ENCODE peak calls at places on chromosomes 6 and 20, in four cellular contexts. One of them, this sample, is unnamed.

GRCh38 chr20:34364013-34364382 is 925 bp downstream of the ITCH start:
- DNase-seq in kidney glomerular epithelial cell: peak
- DNase-seq in pancreas: peak
- DNase-seq in M059J: peak
- DNase-seq in this sample: no peak

GRCh38 chr6:136076496-136076895 is 173.6 kb downstream of the MTFR2 start:
- DNase-seq in kidney glomerular epithelial cell: no peak
- DNase-seq in pancreas: no peak
- DNase-seq in M059J: no peak
- DNase-seq in this sample: no peak

GRCh38 chr20:63129991-63130653 is 85.8 kb downstream of the YTHDF1 start:
- DNase-seq in kidney glomerular epithelial cell: no peak
- DNase-seq in pancreas: no peak
- DNase-seq in M059J: no peak
- DNase-seq in this sample: no peak

GRCh38 chr6:105851181-105851580 is 235.0 kb upstream of the PRDM1 start:
- DNase-seq in kidney glomerular epithelial cell: no peak
- DNase-seq in pancreas: no peak
- DNase-seq in M059J: no peak
- DNase-seq in this sample: no peak

GRCh38 chr6:51398064-51398740 is 579.5 kb downstream of the TFAP2B start:
- DNase-seq in kidney glomerular epithelial cell: no peak
- DNase-seq in pancreas: no peak
- DNase-seq in M059J: peak
- DNase-seq in this sample: no peak

GRCh38 chr20:16922834-16923233 is 174.7 kb downstream of the OTOR start:
- DNase-seq in kidney glomerular epithelial cell: peak
- DNase-seq in pancreas: no peak
- DNase-seq in M059J: peak
- DNase-seq in this sample: no peak

GRCh38 chr6:143233563-143234285 is 173.0 kb downstream of the AIG1 start:
- DNase-seq in kidney glomerular epithelial cell: no peak
- DNase-seq in pancreas: no peak
- DNase-seq in M059J: no peak
- DNase-seq in this sample: no peak

GRCh38 chr6:5584072-5584471 is 322.8 kb downstream of the FARS2 start:
- DNase-seq in kidney glomerular epithelial cell: peak
- DNase-seq in pancreas: no peak
- DNase-seq in M059J: peak
- DNase-seq in this sample: no peak

GRCh38 chr20:35773154-35773751 is 1.4 kb downstream of the PHF20 start:
- DNase-seq in kidney glomerular epithelial cell: no peak
- DNase-seq in pancreas: no peak
- DNase-seq in M059J: no peak
- DNase-seq in this sample: no peak

GRCh38 chr6:125924169-125924568 is 32.4 kb upstream of the HINT3 start:
- DNase-seq in kidney glomerular epithelial cell: no peak
- DNase-seq in pancreas: no peak
- DNase-seq in M059J: peak
- DNase-seq in this sample: no peak

GRCh38 chr6:68743099-68743498 is 108.0 kb downstream of the ADGRB3 start:
- DNase-seq in kidney glomerular epithelial cell: no peak
- DNase-seq in pancreas: no peak
- DNase-seq in M059J: no peak
- DNase-seq in this sample: no peak

GRCh38 chr6:89640804-89641203 is 2.3 kb upstream of the LYRM2 start:
- DNase-seq in kidney glomerular epithelial cell: peak
- DNase-seq in pancreas: no peak
- DNase-seq in M059J: peak
- DNase-seq in this sample: no peak

GRCh38 chr20:62212309-62212708 is 7.8 kb downstream of the HRH3 start:
- DNase-seq in kidney glomerular epithelial cell: no peak
- DNase-seq in pancreas: no peak
- DNase-seq in M059J: peak
- DNase-seq in this sample: no peak

GRCh38 chr6:136401749-136402148 is 112.1 kb upstream of the BCLAF1 start:
- DNase-seq in kidney glomerular epithelial cell: peak
- DNase-seq in pancreas: no peak
- DNase-seq in M059J: peak
- DNase-seq in this sample: no peak

GRCh38 chr6:21666788-21667681 is 73.5 kb downstream of the SOX4 start:
- DNase-seq in kidney glomerular epithelial cell: no peak
- DNase-seq in pancreas: no peak
- DNase-seq in M059J: no peak
- DNase-seq in this sample: no peak

GRCh38 chr6:2502998-2503674 is 247.6 kb downstream of the MYLK4 start:
- DNase-seq in kidney glomerular epithelial cell: no peak
- DNase-seq in pancreas: no peak
- DNase-seq in M059J: no peak
- DNase-seq in this sample: no peak

GRCh38 chr6:158799051-158799792 is 19.9 kb downstream of the EZR start:
- DNase-seq in kidney glomerular epithelial cell: peak
- DNase-seq in pancreas: peak
- DNase-seq in M059J: peak
- DNase-seq in this sample: peak

GRCh38 chr6:138430361-138431145 is 26.5 kb downstream of the HEBP2 start:
- DNase-seq in kidney glomerular epithelial cell: no peak
- DNase-seq in pancreas: no peak
- DNase-seq in M059J: no peak
- DNase-seq in this sample: no peak

GRCh38 chr20:13220194-13220856 is 749 bp upstream of the ISM1 start:
- DNase-seq in kidney glomerular epithelial cell: no peak
- DNase-seq in pancreas: peak
- DNase-seq in M059J: no peak
- DNase-seq in this sample: peak

GRCh38 chr20:62367136-62367482 is at the start of gene LAMA5:
- DNase-seq in kidney glomerular epithelial cell: no peak
- DNase-seq in pancreas: peak
- DNase-seq in M059J: no peak
- DNase-seq in this sample: no peak

GRCh38 chr6:20933057-20933792 is 399.0 kb downstream of the CDKAL1 start:
- DNase-seq in kidney glomerular epithelial cell: no peak
- DNase-seq in pancreas: no peak
- DNase-seq in M059J: peak
- DNase-seq in this sample: no peak

GRCh38 chr20:33859157-33859695 is 48.1 kb downstream of the CHMP4B start:
- DNase-seq in kidney glomerular epithelial cell: no peak
- DNase-seq in pancreas: no peak
- DNase-seq in M059J: peak
- DNase-seq in this sample: no peak

GRCh38 chr6:157615411-157615763 is 207.7 kb upstream of the SNX9 start:
- DNase-seq in kidney glomerular epithelial cell: no peak
- DNase-seq in pancreas: no peak
- DNase-seq in M059J: no peak
- DNase-seq in this sample: no peak

GRCh38 chr6:52423971-52424381 is 3.8 kb downstream of the EFHC1 start:
- DNase-seq in kidney glomerular epithelial cell: peak
- DNase-seq in pancreas: no peak
- DNase-seq in M059J: peak
- DNase-seq in this sample: no peak

GRCh38 chr6:146785001-146785585 is 186.3 kb downstream of the ADGB start:
- DNase-seq in kidney glomerular epithelial cell: no peak
- DNase-seq in pancreas: no peak
- DNase-seq in M059J: peak
- DNase-seq in this sample: no peak

GRCh38 chr6:170030284-170031095 is 260.4 kb downstream of the DLL1 start:
- DNase-seq in kidney glomerular epithelial cell: no peak
- DNase-seq in pancreas: no peak
- DNase-seq in M059J: no peak
- DNase-seq in this sample: no peak

GRCh38 chr6:135159531-135159930 is 21.6 kb upstream of the MYB start:
- DNase-seq in kidney glomerular epithelial cell: no peak
- DNase-seq in pancreas: no peak
- DNase-seq in M059J: peak
- DNase-seq in this sample: no peak

GRCh38 chr20:63772781-63773520 is 33.4 kb downstream of the SLC2A4RG start:
- DNase-seq in kidney glomerular epithelial cell: no peak
- DNase-seq in pancreas: no peak
- DNase-seq in M059J: peak
- DNase-seq in this sample: no peak

GRCh38 chr20:40090236-40090635 is 598.8 kb downstream of the MAFB start:
- DNase-seq in kidney glomerular epithelial cell: no peak
- DNase-seq in pancreas: no peak
- DNase-seq in M059J: peak
- DNase-seq in this sample: no peak

GRCh38 chr6:36840471-36841461 is 1.5 kb upstream of the CPNE5 start:
- DNase-seq in kidney glomerular epithelial cell: no peak
- DNase-seq in pancreas: no peak
- DNase-seq in M059J: no peak
- DNase-seq in this sample: peak

GRCh38 chr20:62141397-62142251 is 1.6 kb downstream of the PSMA7 start:
- DNase-seq in kidney glomerular epithelial cell: peak
- DNase-seq in pancreas: peak
- DNase-seq in M059J: no peak
- DNase-seq in this sample: no peak

GRCh38 chr6:41938590-41938989 is 3.0 kb downstream of the CCND3 start:
- DNase-seq in kidney glomerular epithelial cell: no peak
- DNase-seq in pancreas: no peak
- DNase-seq in M059J: no peak
- DNase-seq in this sample: no peak

GRCh38 chr6:39280247-39280731 is 33.9 kb downstream of the KCNK17 start:
- DNase-seq in kidney glomerular epithelial cell: peak
- DNase-seq in pancreas: no peak
- DNase-seq in M059J: peak
- DNase-seq in this sample: no peak

GRCh38 chr20:24721891-24722530 is 227.1 kb upstream of the CST7 start:
- DNase-seq in kidney glomerular epithelial cell: no peak
- DNase-seq in pancreas: no peak
- DNase-seq in M059J: no peak
- DNase-seq in this sample: no peak

GRCh38 chr6:129140571-129140970 is 257.6 kb downstream of the LAMA2 start:
- DNase-seq in kidney glomerular epithelial cell: no peak
- DNase-seq in pancreas: no peak
- DNase-seq in M059J: no peak
- DNase-seq in this sample: no peak

GRCh38 chr6:133610271-133610840 is 278.6 kb upstream of the TCF21 start:
- DNase-seq in kidney glomerular epithelial cell: peak
- DNase-seq in pancreas: no peak
- DNase-seq in M059J: peak
- DNase-seq in this sample: no peak

GRCh38 chr6:170446841-170447560 is 106.1 kb downstream of the PSMB1 start:
- DNase-seq in kidney glomerular epithelial cell: no peak
- DNase-seq in pancreas: no peak
- DNase-seq in M059J: no peak
- DNase-seq in this sample: no peak

GRCh38 chr6:71181565-71181964 is 107.0 kb upstream of the OGFRL1 start:
- DNase-seq in kidney glomerular epithelial cell: peak
- DNase-seq in pancreas: no peak
- DNase-seq in M059J: peak
- DNase-seq in this sample: no peak